ENCODE peak calls at places on chromosomes 11 and 22, in five cellular contexts. One of them, this sample, is unnamed.

GRCh38 chr11:41879186-41879738 is 419.8 kb upstream of the LRRC4C start:
- DNase-seq in spleen: no peak
- DNase-seq in right lobe of liver: no peak
- DNase-seq in body of pancreas: no peak
- DNase-seq in stomach: no peak
- DNase-seq in this sample: no peak

GRCh38 chr11:93073026-93073425 is 103.6 kb downstream of the MTNR1B start:
- DNase-seq in right lobe of liver: no peak
- DNase-seq in body of pancreas: no peak
- DNase-seq in stomach: no peak
- DNase-seq in spleen: no peak
- DNase-seq in this sample: no peak

GRCh38 chr11:47003180-47003877 is 66.8 kb downstream of the CSTPP1 start:
- DNase-seq in stomach: no peak
- DNase-seq in right lobe of liver: peak; percentile 67
- DNase-seq in spleen: no peak
- DNase-seq in body of pancreas: peak; percentile 16
- DNase-seq in this sample: no peak

GRCh38 chr11:76087749-76088148 is 118.6 kb downstream of the WNT11 start:
- DNase-seq in right lobe of liver: no peak
- DNase-seq in spleen: no peak
- DNase-seq in body of pancreas: no peak
- DNase-seq in stomach: no peak
- DNase-seq in this sample: no peak

GRCh38 chr22:37970864-37971263 is 13.5 kb downstream of the SOX10 start:
- DNase-seq in right lobe of liver: no peak
- DNase-seq in stomach: no peak
- DNase-seq in body of pancreas: no peak
- DNase-seq in spleen: no peak
- DNase-seq in this sample: no peak

GRCh38 chr11:3148990-3149851 is 15.9 kb downstream of the OSBPL5 start:
- DNase-seq in right lobe of liver: no peak
- DNase-seq in stomach: no peak
- DNase-seq in body of pancreas: no peak
- DNase-seq in spleen: no peak
- DNase-seq in this sample: no peak

GRCh38 chr11:130407978-130408377 is 20.4 kb downstream of the ADAMTS8 start:
- DNase-seq in right lobe of liver: no peak
- DNase-seq in stomach: no peak
- DNase-seq in body of pancreas: peak; percentile 30
- DNase-seq in spleen: no peak
- DNase-seq in this sample: peak; percentile 47

GRCh38 chr22:50674127-50674493 is 1.5 kb downstream of the SHANK3 start:
- DNase-seq in right lobe of liver: no peak
- DNase-seq in body of pancreas: no peak
- DNase-seq in spleen: no peak
- DNase-seq in stomach: no peak
- DNase-seq in this sample: no peak

GRCh38 chr11:13261600-13262061 is 16.0 kb upstream of the BMAL1 start:
- DNase-seq in body of pancreas: no peak
- DNase-seq in spleen: no peak
- DNase-seq in right lobe of liver: no peak
- DNase-seq in stomach: no peak
- DNase-seq in this sample: no peak

GRCh38 chr11:17504330-17505107 is 27.9 kb upstream of the ABCC8 start:
- DNase-seq in right lobe of liver: peak; percentile 82
- DNase-seq in body of pancreas: peak; percentile 89
- DNase-seq in spleen: peak; percentile 92
- DNase-seq in stomach: peak; percentile 90
- DNase-seq in this sample: peak; percentile 83

GRCh38 chr11:98711011-98711410 is 309.7 kb upstream of the CNTN5 start:
- DNase-seq in right lobe of liver: peak; percentile 77
- DNase-seq in body of pancreas: no peak
- DNase-seq in stomach: no peak
- DNase-seq in spleen: no peak
- DNase-seq in this sample: no peak

GRCh38 chr22:36064358-36064757 is 35.7 kb upstream of the RBFOX2 start:
- DNase-seq in spleen: no peak
- DNase-seq in body of pancreas: no peak
- DNase-seq in stomach: no peak
- DNase-seq in right lobe of liver: no peak
- DNase-seq in this sample: no peak

GRCh38 chr11:26849009-26849408 is 127.1 kb upstream of the SLC5A12 start:
- DNase-seq in body of pancreas: peak; percentile 18
- DNase-seq in spleen: no peak
- DNase-seq in stomach: no peak
- DNase-seq in right lobe of liver: no peak
- DNase-seq in this sample: no peak

GRCh38 chr22:38170469-38170868 is 11.2 kb downstream of the PLA2G6 start:
- DNase-seq in body of pancreas: no peak
- DNase-seq in stomach: no peak
- DNase-seq in spleen: no peak
- DNase-seq in right lobe of liver: peak; percentile 26
- DNase-seq in this sample: no peak

GRCh38 chr11:48012051-48012391 is 31.7 kb downstream of the PTPRJ start:
- DNase-seq in spleen: no peak
- DNase-seq in right lobe of liver: no peak
- DNase-seq in body of pancreas: no peak
- DNase-seq in stomach: no peak
- DNase-seq in this sample: no peak

GRCh38 chr11:90558328-90558865 is 335.5 kb upstream of the CHORDC1 start:
- DNase-seq in stomach: no peak
- DNase-seq in spleen: peak; percentile 39
- DNase-seq in body of pancreas: no peak
- DNase-seq in right lobe of liver: no peak
- DNase-seq in this sample: no peak

GRCh38 chr11:118670063-118670462 is 9.4 kb downstream of the TREH start:
- DNase-seq in spleen: no peak
- DNase-seq in body of pancreas: no peak
- DNase-seq in right lobe of liver: no peak
- DNase-seq in stomach: no peak
- DNase-seq in this sample: no peak

DNA sequence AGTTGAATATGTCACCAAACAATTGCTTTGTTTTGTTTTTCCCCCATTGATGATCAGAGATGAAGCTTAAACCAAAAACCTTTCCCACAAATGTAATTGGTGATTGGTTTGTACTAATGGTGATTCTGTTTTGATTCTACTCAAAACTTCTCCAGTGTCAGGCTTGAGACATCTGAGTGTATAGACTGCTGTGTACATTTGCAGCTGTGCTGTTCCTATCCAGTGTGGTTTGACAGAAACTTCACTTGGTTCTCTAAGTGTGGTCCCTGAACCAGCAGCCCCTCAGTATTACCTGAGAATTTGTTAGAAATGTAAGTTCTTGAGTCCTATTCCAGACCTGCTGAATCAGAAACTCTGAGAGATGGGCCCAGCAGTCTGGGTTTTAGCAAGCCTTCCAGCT is 84.8 kb downstream of the PPP6R3 start:
- DNase-seq in body of pancreas: no peak
- DNase-seq in right lobe of liver: no peak
- DNase-seq in stomach: no peak
- DNase-seq in spleen: no peak
- DNase-seq in this sample: no peak
- H3K4me1 ChIP-seq in body of pancreas: peaks cover 24% of the 10 kb centered on the region
- H3K4me1 ChIP-seq in right lobe of liver: no peaks in the 10 kb centered on the region
- H3K4me1 ChIP-seq in stomach: peaks cover 30% of the 10 kb centered on the region
- H3K4me1 ChIP-seq in spleen: peaks cover 6% of the 10 kb centered on the region
- H3K4me1 ChIP-seq in this sample: peaks cover 37% of the 10 kb centered on the region

GRCh38 chr11:10727259-10727851 is 23.7 kb upstream of the CTR9 start:
- DNase-seq in spleen: no peak
- DNase-seq in right lobe of liver: no peak
- DNase-seq in stomach: no peak
- DNase-seq in body of pancreas: no peak
- DNase-seq in this sample: no peak
- TF ChIP-seq POLR2A in spleen: no peak
- TF ChIP-seq POLR2A in right lobe of liver: no peak
- TF ChIP-seq POLR2A in stomach: no peak
- TF ChIP-seq POLR2A in body of pancreas: no peak
- TF ChIP-seq POLR2A in this sample: no peak

DNA sequence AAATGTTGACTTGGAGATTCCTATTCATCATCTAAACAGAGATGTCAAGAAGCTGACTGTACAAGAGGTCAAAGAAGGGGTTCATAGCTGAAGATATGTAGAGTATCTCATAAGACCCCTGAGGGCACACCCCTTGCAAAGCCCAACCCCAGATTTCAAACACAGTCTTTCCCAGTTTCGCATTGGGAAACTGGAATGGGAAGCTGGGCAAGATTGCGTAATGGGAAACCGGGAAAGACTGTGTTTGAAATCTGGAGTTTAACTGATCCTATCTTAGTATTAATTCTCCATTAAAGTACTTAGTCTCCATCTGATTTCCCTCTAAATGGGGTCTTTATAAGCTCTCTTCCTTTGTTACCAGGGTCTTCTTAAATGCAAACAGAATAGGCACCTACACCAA is 99.5 kb downstream of the FAM76B start:
- DNase-seq in right lobe of liver: no peak
- DNase-seq in spleen: no peak
- DNase-seq in body of pancreas: no peak
- DNase-seq in stomach: no peak
- DNase-seq in this sample: no peak
- H3K4me1 ChIP-seq in right lobe of liver: peaks cover 6% of the 10 kb centered on the region
- H3K4me1 ChIP-seq in spleen: no peaks in the 10 kb centered on the region
- H3K4me1 ChIP-seq in body of pancreas: no peaks in the 10 kb centered on the region
- H3K4me1 ChIP-seq in stomach: no peaks in the 10 kb centered on the region
- H3K4me1 ChIP-seq in this sample: no peaks in the 10 kb centered on the region

GRCh38 chr11:65569973-65570918 is at the start of gene ZNRD2:
- DNase-seq in spleen: peak; percentile 100
- DNase-seq in right lobe of liver: peak; percentile 98
- DNase-seq in stomach: peak; percentile 97
- DNase-seq in body of pancreas: peak; percentile 97
- DNase-seq in this sample: peak; percentile 98
- TF ChIP-seq POLR2A in spleen: peak; percentile 19
- TF ChIP-seq POLR2A in right lobe of liver: peak; percentile 68
- TF ChIP-seq POLR2A in stomach: no peak
- TF ChIP-seq POLR2A in body of pancreas: peak; percentile 33
- TF ChIP-seq POLR2A in this sample: peak; percentile 85

This sample was measured in transverse colon.